ENCODE peak calls at places on chromosomes 6 and 20, in eight cellular contexts. One of them, this sample, is unnamed.

GRCh38 chr6:74607934-74608333 is 597.9 kb downstream of the COL12A1 start:
- DNase-seq in mucosa of gallbladder: no peak
- DNase-seq in EL: peak
- DNase-seq in nucleus accumbens: no peak
- DNase-seq in activated gamma-delta T cell: no peak
- DNase-seq in posterior cingulate gyrus: no peak
- DNase-seq in KG1: no peak
- DNase-seq in left ventricle myocardium superior: no peak
- DNase-seq in this sample: no peak

GRCh38 chr6:111711476-111711875 is 105.8 kb upstream of the TRAF3IP2 start:
- DNase-seq in mucosa of gallbladder: no peak
- DNase-seq in EL: no peak
- DNase-seq in nucleus accumbens: peak
- DNase-seq in activated gamma-delta T cell: no peak
- DNase-seq in posterior cingulate gyrus: peak
- DNase-seq in KG1: no peak
- DNase-seq in left ventricle myocardium superior: peak
- DNase-seq in this sample: no peak

GRCh38 chr6:125198285-125199009 is 44.9 kb downstream of the TPD52L1 start:
- DNase-seq in mucosa of gallbladder: no peak
- DNase-seq in EL: no peak
- DNase-seq in nucleus accumbens: no peak
- DNase-seq in activated gamma-delta T cell: no peak
- DNase-seq in posterior cingulate gyrus: no peak
- DNase-seq in KG1: no peak
- DNase-seq in left ventricle myocardium superior: no peak
- DNase-seq in this sample: no peak

GRCh38 chr6:7033202-7033601 is 74.6 kb upstream of the RREB1 start:
- DNase-seq in mucosa of gallbladder: no peak
- DNase-seq in EL: no peak
- DNase-seq in nucleus accumbens: no peak
- DNase-seq in activated gamma-delta T cell: no peak
- DNase-seq in posterior cingulate gyrus: no peak
- DNase-seq in KG1: no peak
- DNase-seq in left ventricle myocardium superior: no peak
- DNase-seq in this sample: no peak

GRCh38 chr6:166597711-166598440 is 11.4 kb upstream of the RAMACL start:
- DNase-seq in mucosa of gallbladder: no peak
- DNase-seq in EL: no peak
- DNase-seq in nucleus accumbens: peak
- DNase-seq in activated gamma-delta T cell: no peak
- DNase-seq in posterior cingulate gyrus: peak
- DNase-seq in KG1: no peak
- DNase-seq in left ventricle myocardium superior: no peak
- DNase-seq in this sample: no peak

GRCh38 chr6:125714431-125715090 is 34.9 kb upstream of the HEY2 start:
- DNase-seq in mucosa of gallbladder: no peak
- DNase-seq in EL: no peak
- DNase-seq in nucleus accumbens: no peak
- DNase-seq in activated gamma-delta T cell: no peak
- DNase-seq in posterior cingulate gyrus: no peak
- DNase-seq in KG1: no peak
- DNase-seq in left ventricle myocardium superior: no peak
- DNase-seq in this sample: no peak

GRCh38 chr6:104614394-104614793 is 245.3 kb downstream of the HACE1 start:
- DNase-seq in mucosa of gallbladder: no peak
- DNase-seq in EL: no peak
- DNase-seq in nucleus accumbens: no peak
- DNase-seq in activated gamma-delta T cell: no peak
- DNase-seq in posterior cingulate gyrus: no peak
- DNase-seq in KG1: no peak
- DNase-seq in left ventricle myocardium superior: no peak
- DNase-seq in this sample: no peak

GRCh38 chr20:49292010-49292409 is 14.2 kb upstream of the ZNFX1 start:
- DNase-seq in mucosa of gallbladder: no peak
- DNase-seq in EL: no peak
- DNase-seq in nucleus accumbens: no peak
- DNase-seq in activated gamma-delta T cell: no peak
- DNase-seq in posterior cingulate gyrus: no peak
- DNase-seq in KG1: no peak
- DNase-seq in left ventricle myocardium superior: no peak
- DNase-seq in this sample: no peak

GRCh38 chr20:37445041-37445440 is 76.0 kb upstream of the NNAT start:
- DNase-seq in mucosa of gallbladder: no peak
- DNase-seq in EL: no peak
- DNase-seq in nucleus accumbens: no peak
- DNase-seq in activated gamma-delta T cell: no peak
- DNase-seq in posterior cingulate gyrus: no peak
- DNase-seq in KG1: no peak
- DNase-seq in left ventricle myocardium superior: no peak
- DNase-seq in this sample: no peak

GRCh38 chr6:88843040-88843439 is 120.4 kb downstream of the RNGTT start:
- DNase-seq in mucosa of gallbladder: no peak
- DNase-seq in EL: peak
- DNase-seq in nucleus accumbens: no peak
- DNase-seq in activated gamma-delta T cell: no peak
- DNase-seq in posterior cingulate gyrus: no peak
- DNase-seq in KG1: no peak
- DNase-seq in left ventricle myocardium superior: no peak
- DNase-seq in this sample: no peak

GRCh38 chr6:15148356-15149058 is 97.4 kb upstream of the JARID2 start:
- DNase-seq in mucosa of gallbladder: no peak
- DNase-seq in EL: peak
- DNase-seq in nucleus accumbens: no peak
- DNase-seq in activated gamma-delta T cell: no peak
- DNase-seq in posterior cingulate gyrus: no peak
- DNase-seq in KG1: no peak
- DNase-seq in left ventricle myocardium superior: no peak
- DNase-seq in this sample: no peak

GRCh38 chr20:9066196-9066595 is 2.7 kb upstream of the PLCB4 start:
- DNase-seq in mucosa of gallbladder: no peak
- DNase-seq in EL: peak
- DNase-seq in nucleus accumbens: no peak
- DNase-seq in activated gamma-delta T cell: no peak
- DNase-seq in posterior cingulate gyrus: peak
- DNase-seq in KG1: no peak
- DNase-seq in left ventricle myocardium superior: no peak
- DNase-seq in this sample: no peak

GRCh38 chr20:16918366-16918765 is 170.2 kb downstream of the OTOR start:
- DNase-seq in mucosa of gallbladder: no peak
- DNase-seq in EL: no peak
- DNase-seq in nucleus accumbens: no peak
- DNase-seq in activated gamma-delta T cell: no peak
- DNase-seq in posterior cingulate gyrus: no peak
- DNase-seq in KG1: no peak
- DNase-seq in left ventricle myocardium superior: no peak
- DNase-seq in this sample: no peak

GRCh38 chr6:41424370-41425058 is 89.1 kb downstream of the NCR2 start:
- DNase-seq in mucosa of gallbladder: peak
- DNase-seq in EL: peak
- DNase-seq in nucleus accumbens: peak
- DNase-seq in activated gamma-delta T cell: no peak
- DNase-seq in posterior cingulate gyrus: peak
- DNase-seq in KG1: peak
- DNase-seq in left ventricle myocardium superior: peak
- DNase-seq in this sample: peak

GRCh38 chr6:134678436-134678889 is 271.4 kb downstream of the ALDH8A1 start:
- DNase-seq in mucosa of gallbladder: peak
- DNase-seq in EL: peak
- DNase-seq in nucleus accumbens: no peak
- DNase-seq in activated gamma-delta T cell: no peak
- DNase-seq in posterior cingulate gyrus: peak
- DNase-seq in KG1: no peak
- DNase-seq in left ventricle myocardium superior: peak
- DNase-seq in this sample: no peak

GRCh38 chr6:163777379-163777686 is 362.8 kb downstream of the QKI start:
- DNase-seq in mucosa of gallbladder: no peak
- DNase-seq in EL: no peak
- DNase-seq in nucleus accumbens: no peak
- DNase-seq in activated gamma-delta T cell: no peak
- DNase-seq in posterior cingulate gyrus: no peak
- DNase-seq in KG1: no peak
- DNase-seq in left ventricle myocardium superior: no peak
- DNase-seq in this sample: no peak

GRCh38 chr6:20400476-20401402 is 940 bp upstream of the E2F3 start:
- DNase-seq in mucosa of gallbladder: peak
- DNase-seq in EL: peak
- DNase-seq in nucleus accumbens: peak
- DNase-seq in activated gamma-delta T cell: no peak
- DNase-seq in posterior cingulate gyrus: no peak
- DNase-seq in KG1: peak
- DNase-seq in left ventricle myocardium superior: peak
- DNase-seq in this sample: peak

This sample was measured in SJSA1.